ENCODE peak calls at places on chromosomes 6 and 20, in nine cellular contexts. One of them, this sample, is unnamed.
A peak's percentile ranks its signal among the peaks of the same experiment; 100 is the strongest.

GRCh38 chr6:36064770-36065396 is 37.3 kb downstream of the MAPK14 start:
- DNase-seq in left lung: no peak
- DNase-seq in cardiac fibroblast: no peak
- DNase-seq in AG09309: no peak
- DNase-seq in naive thymus-derived CD4-positive, alpha-beta T cell: no peak
- DNase-seq in IMR-90: no peak
- DNase-seq in pancreas: no peak
- DNase-seq in uterus: no peak
- DNase-seq in fibroblast of lung: no peak
- DNase-seq in this sample: no peak

GRCh38 chr20:1274485-1275313 is 8.6 kb downstream of the SNPH start:
- DNase-seq in left lung: no peak
- DNase-seq in cardiac fibroblast: no peak
- DNase-seq in AG09309: no peak
- DNase-seq in naive thymus-derived CD4-positive, alpha-beta T cell: no peak
- DNase-seq in IMR-90: no peak
- DNase-seq in pancreas: no peak
- DNase-seq in uterus: no peak
- DNase-seq in fibroblast of lung: no peak
- DNase-seq in this sample: no peak

GRCh38 chr20:44597516-44597915 is 15.1 kb downstream of the PKIG start:
- DNase-seq in left lung: no peak
- DNase-seq in cardiac fibroblast: no peak
- DNase-seq in AG09309: no peak
- DNase-seq in naive thymus-derived CD4-positive, alpha-beta T cell: no peak
- DNase-seq in IMR-90: no peak
- DNase-seq in pancreas: no peak
- DNase-seq in uterus: no peak
- DNase-seq in fibroblast of lung: no peak
- DNase-seq in this sample: no peak

GRCh38 chr6:79421707-79422484 is 115.3 kb downstream of the LCA5 start:
- DNase-seq in left lung: no peak
- DNase-seq in cardiac fibroblast: peak; percentile 99
- DNase-seq in AG09309: peak; percentile 27
- DNase-seq in naive thymus-derived CD4-positive, alpha-beta T cell: no peak
- DNase-seq in IMR-90: peak; percentile 92
- DNase-seq in pancreas: peak; percentile 49
- DNase-seq in uterus: no peak
- DNase-seq in fibroblast of lung: peak; percentile 84
- DNase-seq in this sample: peak; percentile 90

GRCh38 chr6:156832166-156832743 is 55.1 kb downstream of the ARID1B start:
- DNase-seq in left lung: no peak
- DNase-seq in cardiac fibroblast: peak; percentile 75
- DNase-seq in AG09309: no peak
- DNase-seq in naive thymus-derived CD4-positive, alpha-beta T cell: no peak
- DNase-seq in IMR-90: peak; percentile 72
- DNase-seq in pancreas: no peak
- DNase-seq in uterus: no peak
- DNase-seq in fibroblast of lung: peak; percentile 74
- DNase-seq in this sample: no peak

GRCh38 chr20:20096421-20096820 is 44.1 kb downstream of the CFAP61 start:
- DNase-seq in left lung: no peak
- DNase-seq in cardiac fibroblast: no peak
- DNase-seq in AG09309: no peak
- DNase-seq in naive thymus-derived CD4-positive, alpha-beta T cell: no peak
- DNase-seq in IMR-90: no peak
- DNase-seq in pancreas: no peak
- DNase-seq in uterus: no peak
- DNase-seq in fibroblast of lung: no peak
- DNase-seq in this sample: no peak

GRCh38 chr20:32920530-32921298 is 62.0 kb downstream of the EFCAB8 start:
- DNase-seq in left lung: no peak
- DNase-seq in cardiac fibroblast: no peak
- DNase-seq in AG09309: no peak
- DNase-seq in naive thymus-derived CD4-positive, alpha-beta T cell: no peak
- DNase-seq in IMR-90: no peak
- DNase-seq in pancreas: no peak
- DNase-seq in uterus: no peak
- DNase-seq in fibroblast of lung: no peak
- DNase-seq in this sample: no peak

GRCh38 chr6:56734334-56734733 is 91.6 kb upstream of the DST start:
- DNase-seq in left lung: no peak
- DNase-seq in cardiac fibroblast: no peak
- DNase-seq in AG09309: no peak
- DNase-seq in naive thymus-derived CD4-positive, alpha-beta T cell: no peak
- DNase-seq in IMR-90: no peak
- DNase-seq in pancreas: no peak
- DNase-seq in uterus: no peak
- DNase-seq in fibroblast of lung: no peak
- DNase-seq in this sample: no peak

GRCh38 chr20:50844430-50845100 is 49.7 kb downstream of the BCAS4 start:
- DNase-seq in left lung: peak; percentile 41
- DNase-seq in cardiac fibroblast: peak; percentile 93
- DNase-seq in AG09309: no peak
- DNase-seq in naive thymus-derived CD4-positive, alpha-beta T cell: no peak
- DNase-seq in IMR-90: peak; percentile 87
- DNase-seq in pancreas: no peak
- DNase-seq in uterus: no peak
- DNase-seq in fibroblast of lung: peak; percentile 97
- DNase-seq in this sample: peak; percentile 67

GRCh38 chr20:32441638-32442037 is 83.5 kb downstream of the ASXL1 start:
- DNase-seq in left lung: no peak
- DNase-seq in cardiac fibroblast: no peak
- DNase-seq in AG09309: no peak
- DNase-seq in naive thymus-derived CD4-positive, alpha-beta T cell: no peak
- DNase-seq in IMR-90: no peak
- DNase-seq in pancreas: no peak
- DNase-seq in uterus: no peak
- DNase-seq in fibroblast of lung: no peak
- DNase-seq in this sample: no peak

GRCh38 chr6:146267946-146268345 is 239.1 kb downstream of the GRM1 start:
- DNase-seq in left lung: no peak
- DNase-seq in cardiac fibroblast: no peak
- DNase-seq in AG09309: no peak
- DNase-seq in naive thymus-derived CD4-positive, alpha-beta T cell: no peak
- DNase-seq in IMR-90: no peak
- DNase-seq in pancreas: no peak
- DNase-seq in uterus: no peak
- DNase-seq in fibroblast of lung: peak; percentile 73
- DNase-seq in this sample: no peak

GRCh38 chr20:55316753-55317152 is 688.6 kb downstream of the CBLN4 start:
- DNase-seq in left lung: no peak
- DNase-seq in cardiac fibroblast: no peak
- DNase-seq in AG09309: no peak
- DNase-seq in naive thymus-derived CD4-positive, alpha-beta T cell: no peak
- DNase-seq in IMR-90: no peak
- DNase-seq in pancreas: no peak
- DNase-seq in uterus: no peak
- DNase-seq in fibroblast of lung: no peak
- DNase-seq in this sample: no peak

GRCh38 chr20:40953856-40954255 is 74.8 kb upstream of the TOP1 start:
- DNase-seq in left lung: no peak
- DNase-seq in cardiac fibroblast: peak; percentile 18
- DNase-seq in AG09309: peak; percentile 16
- DNase-seq in naive thymus-derived CD4-positive, alpha-beta T cell: no peak
- DNase-seq in IMR-90: peak; percentile 49
- DNase-seq in pancreas: no peak
- DNase-seq in uterus: no peak
- DNase-seq in fibroblast of lung: peak; percentile 58
- DNase-seq in this sample: no peak

GRCh38 chr6:163338671-163339405 is 75.7 kb upstream of the QKI start:
- DNase-seq in left lung: no peak
- DNase-seq in cardiac fibroblast: peak; percentile 75
- DNase-seq in AG09309: no peak
- DNase-seq in naive thymus-derived CD4-positive, alpha-beta T cell: no peak
- DNase-seq in IMR-90: peak; percentile 56
- DNase-seq in pancreas: no peak
- DNase-seq in uterus: no peak
- DNase-seq in fibroblast of lung: peak; percentile 94
- DNase-seq in this sample: peak; percentile 76

GRCh38 chr6:142476446-142476845 is 174.6 kb downstream of the ADGRG6 start:
- DNase-seq in left lung: no peak
- DNase-seq in cardiac fibroblast: no peak
- DNase-seq in AG09309: no peak
- DNase-seq in naive thymus-derived CD4-positive, alpha-beta T cell: no peak
- DNase-seq in IMR-90: no peak
- DNase-seq in pancreas: no peak
- DNase-seq in uterus: no peak
- DNase-seq in fibroblast of lung: no peak
- DNase-seq in this sample: no peak

GRCh38 chr6:722608-723007 is 29.7 kb upstream of the EXOC2 start:
- DNase-seq in left lung: no peak
- DNase-seq in cardiac fibroblast: peak; percentile 31
- DNase-seq in AG09309: peak; percentile 40
- DNase-seq in naive thymus-derived CD4-positive, alpha-beta T cell: no peak
- DNase-seq in IMR-90: peak; percentile 44
- DNase-seq in pancreas: no peak
- DNase-seq in uterus: no peak
- DNase-seq in fibroblast of lung: peak; percentile 68
- DNase-seq in this sample: peak; percentile 51

GRCh38 chr6:131954775-131955107 is 3.6 kb upstream of the CCN2 start:
- DNase-seq in left lung: no peak
- DNase-seq in cardiac fibroblast: peak; percentile 100
- DNase-seq in AG09309: no peak
- DNase-seq in naive thymus-derived CD4-positive, alpha-beta T cell: no peak
- DNase-seq in IMR-90: peak; percentile 99
- DNase-seq in pancreas: peak; percentile 54
- DNase-seq in uterus: peak; percentile 28
- DNase-seq in fibroblast of lung: peak; percentile 99
- DNase-seq in this sample: peak; percentile 97

GRCh38 chr20:10137533-10137932 is 81.1 kb upstream of the SNAP25 start:
- DNase-seq in left lung: no peak
- DNase-seq in cardiac fibroblast: no peak
- DNase-seq in AG09309: no peak
- DNase-seq in naive thymus-derived CD4-positive, alpha-beta T cell: no peak
- DNase-seq in IMR-90: no peak
- DNase-seq in pancreas: no peak
- DNase-seq in uterus: no peak
- DNase-seq in fibroblast of lung: peak; percentile 6
- DNase-seq in this sample: no peak

DNA sequence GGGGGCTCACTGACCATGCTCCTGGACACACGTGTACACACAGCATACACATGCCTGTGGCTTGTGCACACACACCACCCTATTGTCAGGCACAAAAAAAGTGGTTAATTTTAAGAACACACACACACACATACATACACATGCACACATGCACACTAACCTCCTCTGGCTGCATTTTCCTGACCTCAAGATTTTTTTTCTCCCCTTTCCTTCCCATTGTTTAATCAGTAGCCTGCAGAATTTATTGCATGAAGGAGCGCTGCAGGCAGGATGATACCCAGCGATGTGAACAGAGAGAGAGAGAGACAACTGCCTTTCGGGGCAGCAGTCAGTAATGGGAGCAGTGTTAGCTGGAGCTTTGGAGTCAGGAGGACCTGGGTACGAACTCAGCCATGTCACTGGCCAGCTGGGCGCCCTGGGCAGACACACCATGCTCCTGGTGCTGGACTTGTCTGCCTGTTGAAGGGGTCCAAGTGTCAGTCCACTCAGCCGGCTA is 990 bp upstream of the TRAF3IP2 start:
- DNase-seq in left lung: no peak
- DNase-seq in cardiac fibroblast: peak; percentile 18
- DNase-seq in AG09309: no peak
- DNase-seq in naive thymus-derived CD4-positive, alpha-beta T cell: no peak
- DNase-seq in IMR-90: no peak
- DNase-seq in pancreas: no peak
- DNase-seq in uterus: no peak
- DNase-seq in fibroblast of lung: no peak
- DNase-seq in this sample: no peak
- H3K4me3 ChIP-seq in left lung: peak overlapping the region; percentile 55
- H3K4me3 ChIP-seq in cardiac fibroblast: no peak overlapping the region
- H3K4me3 ChIP-seq in AG09309: peak overlapping the region; percentile 54
- H3K4me3 ChIP-seq in naive thymus-derived CD4-positive, alpha-beta T cell: no peak overlapping the region
- H3K4me3 ChIP-seq in IMR-90: no peak overlapping the region
- H3K4me3 ChIP-seq in pancreas: peak overlapping the region; percentile 53
- H3K4me3 ChIP-seq in uterus: peak overlapping the region; percentile 53
- H3K4me3 ChIP-seq in fibroblast of lung: no peak overlapping the region
- H3K4me3 ChIP-seq in this sample: no peak overlapping the region

GRCh38 chr6:7787137-7787575 is 61.3 kb downstream of the BMP6 start:
- DNase-seq in left lung: no peak
- DNase-seq in cardiac fibroblast: peak; percentile 87
- DNase-seq in AG09309: peak; percentile 64
- DNase-seq in naive thymus-derived CD4-positive, alpha-beta T cell: no peak
- DNase-seq in IMR-90: peak; percentile 74
- DNase-seq in pancreas: no peak
- DNase-seq in uterus: peak; percentile 74
- DNase-seq in fibroblast of lung: peak; percentile 95
- DNase-seq in this sample: peak; percentile 77
- H3K4me3 ChIP-seq in left lung: no peak overlapping the region
- H3K4me3 ChIP-seq in cardiac fibroblast: peak overlapping the region; percentile 2
- H3K4me3 ChIP-seq in AG09309: no peak overlapping the region
- H3K4me3 ChIP-seq in naive thymus-derived CD4-positive, alpha-beta T cell: no peak overlapping the region
- H3K4me3 ChIP-seq in IMR-90: no peak overlapping the region
- H3K4me3 ChIP-seq in pancreas: no peak overlapping the region
- H3K4me3 ChIP-seq in uterus: no peak overlapping the region
- H3K4me3 ChIP-seq in fibroblast of lung: no peak overlapping the region
- H3K4me3 ChIP-seq in this sample: no peak overlapping the region

GRCh38 chr6:51768087-51768486 is 319.3 kb downstream of the PKHD1 start:
- DNase-seq in left lung: no peak
- DNase-seq in cardiac fibroblast: no peak
- DNase-seq in AG09309: no peak
- DNase-seq in naive thymus-derived CD4-positive, alpha-beta T cell: no peak
- DNase-seq in IMR-90: no peak
- DNase-seq in pancreas: no peak
- DNase-seq in uterus: no peak
- DNase-seq in fibroblast of lung: no peak
- DNase-seq in this sample: no peak
- H3K4me3 ChIP-seq in left lung: no peak overlapping the region
- H3K4me3 ChIP-seq in cardiac fibroblast: no peak overlapping the region
- H3K4me3 ChIP-seq in AG09309: no peak overlapping the region
- H3K4me3 ChIP-seq in naive thymus-derived CD4-positive, alpha-beta T cell: no peak overlapping the region
- H3K4me3 ChIP-seq in IMR-90: no peak overlapping the region
- H3K4me3 ChIP-seq in pancreas: no peak overlapping the region
- H3K4me3 ChIP-seq in uterus: no peak overlapping the region
- H3K4me3 ChIP-seq in fibroblast of lung: no peak overlapping the region
- H3K4me3 ChIP-seq in this sample: no peak overlapping the region

GRCh38 chr20:4613184-4613583 is 108.5 kb upstream of the PRND start:
- DNase-seq in left lung: no peak
- DNase-seq in cardiac fibroblast: no peak
- DNase-seq in AG09309: no peak
- DNase-seq in naive thymus-derived CD4-positive, alpha-beta T cell: no peak
- DNase-seq in IMR-90: no peak
- DNase-seq in pancreas: no peak
- DNase-seq in uterus: no peak
- DNase-seq in fibroblast of lung: peak; percentile 75
- DNase-seq in this sample: no peak

GRCh38 chr20:4617019-4617418 is 104.7 kb upstream of the PRND start:
- DNase-seq in left lung: no peak
- DNase-seq in cardiac fibroblast: no peak
- DNase-seq in AG09309: no peak
- DNase-seq in naive thymus-derived CD4-positive, alpha-beta T cell: no peak
- DNase-seq in IMR-90: no peak
- DNase-seq in pancreas: no peak
- DNase-seq in uterus: no peak
- DNase-seq in fibroblast of lung: no peak
- DNase-seq in this sample: no peak

GRCh38 chr20:4613718-4614620 is 107.7 kb upstream of the PRND start:
- DNase-seq in left lung: no peak
- DNase-seq in cardiac fibroblast: peak; percentile 61
- DNase-seq in AG09309: no peak
- DNase-seq in naive thymus-derived CD4-positive, alpha-beta T cell: peak; percentile 28
- DNase-seq in IMR-90: no peak
- DNase-seq in pancreas: peak; percentile 31
- DNase-seq in uterus: no peak
- DNase-seq in fibroblast of lung: peak; percentile 87
- DNase-seq in this sample: no peak

GRCh38 chr20:4617484-4617883 is 104.2 kb upstream of the PRND start:
- DNase-seq in left lung: no peak
- DNase-seq in cardiac fibroblast: no peak
- DNase-seq in AG09309: no peak
- DNase-seq in naive thymus-derived CD4-positive, alpha-beta T cell: no peak
- DNase-seq in IMR-90: no peak
- DNase-seq in pancreas: no peak
- DNase-seq in uterus: no peak
- DNase-seq in fibroblast of lung: no peak
- DNase-seq in this sample: no peak
- H3K4me3 ChIP-seq in left lung: no peak overlapping the region
- H3K4me3 ChIP-seq in cardiac fibroblast: no peak overlapping the region
- H3K4me3 ChIP-seq in AG09309: no peak overlapping the region
- H3K4me3 ChIP-seq in naive thymus-derived CD4-positive, alpha-beta T cell: no peak overlapping the region
- H3K4me3 ChIP-seq in IMR-90: no peak overlapping the region
- H3K4me3 ChIP-seq in pancreas: no peak overlapping the region
- H3K4me3 ChIP-seq in uterus: no peak overlapping the region
- H3K4me3 ChIP-seq in fibroblast of lung: no peak overlapping the region
- H3K4me3 ChIP-seq in this sample: no peak overlapping the region

This sample was measured in skeletal muscle cell.